ENCODE peak calls at places on chromosomes 4 and X, in seven cellular contexts. N, Y, U, H, E, Q and V are unnamed samples.

GRCh38 chr4:109315341-109315740 is 12.9 kb upstream of the COL25A1 start:
- DNase-seq in N (no peak), Y (no peak), U (no peak), H (no peak), E (no peak), Q (no peak), V (no peak)

GRCh38 chr4:158302076-158302866 is 92.0 kb downstream of the TMEM144 start:
- DNase-seq in N (peak; percentile 33), Y (no peak), U (peak; percentile 46), H (no peak), E (peak; percentile 86), Q (peak; percentile 95), V (no peak)

GRCh38 chr4:112552668-112553067 is 36.7 kb upstream of the NEUROG2 start:
- DNase-seq in N (peak; percentile 33), Y (no peak), U (peak; percentile 41), H (no peak), E (peak; percentile 79), Q (peak; percentile 65), V (no peak)

GRCh38 chr4:94974773-94975172 is 217.0 kb downstream of the BMPR1B start:
- DNase-seq in N (no peak), Y (no peak), U (peak; percentile 34), H (no peak), E (peak; percentile 73), Q (peak; percentile 68), V (no peak)

GRCh38 chr4:176921256-176921655 is 128.5 kb upstream of the VEGFC start:
- DNase-seq in N (no peak), Y (no peak), U (no peak), H (no peak), E (peak; percentile 15), Q (peak; percentile 5), V (no peak)

GRCh38 chrX:101691823-101692222 is 32.2 kb upstream of the ARMCX2 start:
- DNase-seq in N (no peak), Y (no peak), U (no peak), H (no peak), E (no peak), Q (no peak), V (no peak)

GRCh38 chr4:55635760-55636621 is at the start of gene NMU:
- DNase-seq in N (no peak), Y (peak; percentile 34), U (peak; percentile 45), H (peak; percentile 76), E (peak; percentile 29), Q (no peak), V (peak; percentile 68)

GRCh38 chr4:4339504-4340085 is 47.3 kb upstream of the NSG1 start:
- DNase-seq in N (no peak), Y (no peak), U (no peak), H (peak; percentile 76), E (no peak), Q (peak; percentile 42), V (no peak)

GRCh38 chrX:153493085-153493484 is 1.7 kb upstream of the BGN start:
- DNase-seq in N (no peak), Y (no peak), U (no peak), H (no peak), E (no peak), Q (no peak), V (no peak)

GRCh38 chr4:103204114-103204513 is 6.0 kb upstream of the CENPE start:
- DNase-seq in N (no peak), Y (no peak), U (no peak), H (no peak), E (no peak), Q (peak; percentile 43), V (no peak)
- TF ChIP-seq CTCF in N (peak; percentile 30), Y (no peak), U (peak; percentile 59), H (peak; percentile 65), E (peak; percentile 42), Q (peak; percentile 45), V (peak; percentile 19)

GRCh38 chr4:53804719-53805118 is 213.4 kb upstream of the LNX1 start:
- DNase-seq in N (no peak), Y (peak; percentile 13), U (no peak), H (peak; percentile 33), E (no peak), Q (no peak), V (peak; percentile 43)
- TF ChIP-seq CTCF in N (peak; percentile 27), Y (peak; percentile 36), U (peak; percentile 59), H (peak; percentile 71), E (peak; percentile 28), Q (peak; percentile 29), V (peak; percentile 72)

GRCh38 chrX:115229337-115229991 is 4.4 kb downstream of the LRCH2 start:
- DNase-seq in N (no peak), Y (no peak), U (peak; percentile 65), H (no peak), E (no peak), Q (no peak), V (no peak)

GRCh38 chrX:115226929-115227328 is 7.0 kb downstream of the LRCH2 start:
- DNase-seq in N (no peak), Y (no peak), U (peak; percentile 63), H (no peak), E (peak; percentile 9), Q (peak; percentile 26), V (no peak)
- TF ChIP-seq CTCF in N (peak; percentile 53), Y (peak; percentile 33), U (peak; percentile 80), H (peak; percentile 59), E (peak; percentile 52), Q (peak; percentile 46), V (peak; percentile 47)

DNA sequence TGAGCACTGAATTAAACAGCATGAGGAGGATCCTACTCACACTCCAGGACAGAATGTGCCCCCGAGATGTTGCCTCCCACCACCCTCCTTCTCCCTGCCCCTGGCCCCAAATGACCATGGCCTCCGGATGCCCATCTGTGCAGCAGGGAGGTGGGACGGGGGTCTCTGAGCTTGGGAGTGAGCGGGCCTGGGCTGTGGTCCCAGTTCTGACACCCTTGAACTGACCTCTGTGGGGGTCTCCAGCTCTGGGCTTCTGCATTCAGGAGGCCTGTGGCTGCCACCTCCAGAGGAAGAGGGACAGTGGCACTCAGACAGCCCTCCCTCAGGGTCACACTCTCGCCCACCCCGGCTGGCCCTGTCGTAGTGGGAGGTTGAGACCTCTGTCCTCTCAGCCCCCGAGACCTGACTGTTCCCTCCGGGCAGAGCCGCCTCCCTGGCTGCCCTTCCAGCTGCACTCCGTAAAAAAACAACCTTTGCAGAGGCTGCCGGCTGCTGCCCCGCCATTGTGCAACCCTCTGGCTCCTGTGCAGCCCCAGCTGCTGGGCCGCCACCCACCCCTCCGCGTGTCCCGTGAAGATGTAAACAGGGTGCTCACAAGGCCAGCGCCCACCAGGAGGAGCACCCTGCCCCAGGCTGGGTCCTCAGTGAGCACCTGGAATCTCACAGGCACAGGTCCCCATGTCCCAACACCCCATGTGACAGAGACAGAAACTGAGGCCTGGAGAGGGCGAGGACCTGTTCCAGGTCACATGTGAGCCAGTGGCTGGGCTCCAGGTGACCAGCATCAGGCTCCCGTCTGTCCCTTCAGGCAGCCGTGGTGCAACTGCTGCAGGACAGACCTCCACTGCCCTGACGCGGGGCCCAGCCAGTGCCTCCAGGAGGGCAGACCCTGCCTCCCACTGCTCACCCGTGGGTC is 39.6 kb downstream of the HTRA3 start:
- DNase-seq in N (peak; percentile 23), Y (peak; percentile 74), U (no peak), H (no peak), E (no peak), Q (peak; percentile 45), V (no peak)
- TF ChIP-seq CTCF in N (peak; percentile 43), Y (peak; percentile 46), U (no peak), H (peak; percentile 23), E (peak; percentile 36), Q (peak; percentile 26), V (no peak)

DNA sequence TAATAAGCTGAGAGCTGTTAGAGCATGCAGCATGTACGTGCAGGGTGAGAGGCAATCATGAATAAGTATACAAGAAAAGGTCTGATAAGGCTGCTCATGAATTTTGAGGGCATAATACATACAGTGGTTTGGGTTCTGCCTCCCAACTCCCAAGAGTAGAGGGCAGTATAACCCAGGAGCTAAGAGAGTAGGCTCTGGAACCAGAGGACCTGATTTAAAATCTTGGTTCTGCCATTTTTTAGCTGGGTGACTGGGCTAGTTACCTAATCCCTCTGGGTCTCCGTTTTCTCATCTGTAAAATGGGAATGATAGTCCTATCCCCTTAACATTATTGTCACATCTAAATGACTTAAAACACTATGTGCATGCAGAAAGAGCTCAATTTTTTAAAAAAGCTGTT is 85.3 kb downstream of the LNX1 start:
- DNase-seq in N (no peak), Y (no peak), U (no peak), H (no peak), E (no peak), Q (peak; percentile 35), V (no peak)
- TF ChIP-seq CTCF in N (peak; percentile 33), Y (no peak), U (no peak), H (peak; percentile 22), E (peak; percentile 41), Q (peak; percentile 35), V (no peak)

DNA sequence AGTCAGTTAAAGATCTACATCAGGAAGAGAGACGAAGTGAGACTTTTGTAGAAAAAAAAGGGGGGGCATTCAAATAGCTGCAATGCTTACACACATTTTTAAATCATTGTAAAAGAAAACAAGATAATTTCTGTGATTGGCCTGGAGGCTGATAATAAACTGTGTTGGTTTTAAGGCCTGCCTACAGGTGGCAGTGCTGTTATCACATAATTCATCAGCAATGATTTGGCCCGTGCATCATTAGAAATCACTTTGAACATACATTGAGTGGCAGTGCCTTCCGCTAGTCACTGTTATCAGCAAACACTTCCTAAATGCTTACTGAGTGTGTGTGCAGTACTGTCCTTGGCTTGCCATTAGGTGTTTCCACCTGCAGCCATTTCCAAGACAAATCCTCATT is 831.9 kb downstream of the TRIML1 start:
- DNase-seq in N (no peak), Y (no peak), U (no peak), H (no peak), E (peak; percentile 5), Q (no peak), V (no peak)
- TF ChIP-seq CTCF in N (peak; percentile 14), Y (peak; percentile 12), U (peak; percentile 48), H (no peak), E (peak; percentile 36), Q (no peak), V (peak; percentile 7)

GRCh38 chr4:32909722-32910121 is 2189.6 kb downstream of the PCDH7 start:
- DNase-seq in N (no peak), Y (no peak), U (no peak), H (no peak), E (no peak), Q (no peak), V (no peak)
- TF ChIP-seq CTCF in N (no peak), Y (no peak), U (no peak), H (no peak), E (no peak), Q (no peak), V (no peak)